ENCODE peak calls at places on chromosomes 4 and X, in five cellular contexts. One of them, this sample, is unnamed.

GRCh38 chrX:136477026-136477425 is 10.7 kb upstream of the BRS3 start:
- DNase-seq in neural crest cell: no peak
- DNase-seq in adrenal gland: no peak
- DNase-seq in body of pancreas: no peak
- DNase-seq in BJ: no peak
- DNase-seq in this sample: peak; percentile 20

GRCh38 chr4:26185436-26185835 is 135.4 kb upstream of the RBPJ start:
- DNase-seq in neural crest cell: no peak
- DNase-seq in adrenal gland: no peak
- DNase-seq in body of pancreas: no peak
- DNase-seq in BJ: no peak
- DNase-seq in this sample: no peak

GRCh38 chr4:183355405-183355804 is 33.2 kb upstream of the CLDN24 start:
- DNase-seq in neural crest cell: no peak
- DNase-seq in adrenal gland: no peak
- DNase-seq in body of pancreas: no peak
- DNase-seq in BJ: no peak
- DNase-seq in this sample: peak; percentile 55

GRCh38 chr4:73447701-73448100 is 11.7 kb downstream of the AFP start:
- DNase-seq in neural crest cell: no peak
- DNase-seq in adrenal gland: no peak
- DNase-seq in body of pancreas: no peak
- DNase-seq in BJ: no peak
- DNase-seq in this sample: no peak

GRCh38 chr4:9832640-9833039 is 51.2 kb downstream of the DRD5 start:
- DNase-seq in neural crest cell: no peak
- DNase-seq in adrenal gland: peak; percentile 42
- DNase-seq in body of pancreas: no peak
- DNase-seq in BJ: no peak
- DNase-seq in this sample: no peak

GRCh38 chrX:102714994-102715393 is 2.7 kb downstream of the GPRASP2 start:
- DNase-seq in neural crest cell: no peak
- DNase-seq in adrenal gland: peak; percentile 23
- DNase-seq in body of pancreas: no peak
- DNase-seq in BJ: no peak
- DNase-seq in this sample: no peak

GRCh38 chr4:73335717-73336116 is 68.4 kb upstream of the ALB start:
- DNase-seq in neural crest cell: no peak
- DNase-seq in adrenal gland: no peak
- DNase-seq in body of pancreas: no peak
- DNase-seq in BJ: no peak
- DNase-seq in this sample: no peak

GRCh38 chr4:151955721-151956340 is 195.0 kb upstream of the GATB start:
- DNase-seq in neural crest cell: no peak
- DNase-seq in adrenal gland: no peak
- DNase-seq in body of pancreas: no peak
- DNase-seq in BJ: no peak
- DNase-seq in this sample: peak; percentile 13

GRCh38 chr4:140673729-140674128 is 82.5 kb downstream of the TBC1D9 start:
- DNase-seq in neural crest cell: no peak
- DNase-seq in adrenal gland: no peak
- DNase-seq in body of pancreas: no peak
- DNase-seq in BJ: peak; percentile 45
- DNase-seq in this sample: no peak

GRCh38 chrX:26918633-26919032 is 544.5 kb downstream of the PPP4R3C start:
- DNase-seq in neural crest cell: no peak
- DNase-seq in adrenal gland: no peak
- DNase-seq in body of pancreas: no peak
- DNase-seq in BJ: no peak
- DNase-seq in this sample: peak; percentile 33

GRCh38 chr4:67684839-67685531 is 16.0 kb downstream of the UBA6 start:
- DNase-seq in neural crest cell: no peak
- DNase-seq in adrenal gland: no peak
- DNase-seq in body of pancreas: no peak
- DNase-seq in BJ: peak; percentile 16
- DNase-seq in this sample: no peak

GRCh38 chrX:72436010-72436409 is 130.3 kb upstream of the CITED1 start:
- DNase-seq in neural crest cell: no peak
- DNase-seq in adrenal gland: no peak
- DNase-seq in body of pancreas: no peak
- DNase-seq in BJ: no peak
- DNase-seq in this sample: no peak

GRCh38 chr4:124712417-124713212 is at the start of gene ANKRD50:
- DNase-seq in neural crest cell: peak; percentile 85
- DNase-seq in adrenal gland: peak; percentile 92
- DNase-seq in body of pancreas: peak; percentile 87
- DNase-seq in BJ: peak; percentile 62
- DNase-seq in this sample: peak; percentile 93

GRCh38 chrX:22800360-22800759 is 199.4 kb upstream of the DDX53 start:
- DNase-seq in neural crest cell: no peak
- DNase-seq in adrenal gland: peak; percentile 30
- DNase-seq in body of pancreas: no peak
- DNase-seq in BJ: peak; percentile 62
- DNase-seq in this sample: peak; percentile 79

GRCh38 chr4:143302526-143302925 is 34.1 kb upstream of the GAB1 start:
- DNase-seq in neural crest cell: no peak
- DNase-seq in adrenal gland: no peak
- DNase-seq in body of pancreas: no peak
- DNase-seq in BJ: no peak
- DNase-seq in this sample: no peak

GRCh38 chr4:74407891-74408290 is 37.0 kb upstream of the AREG start:
- DNase-seq in neural crest cell: no peak
- DNase-seq in adrenal gland: no peak
- DNase-seq in body of pancreas: no peak
- DNase-seq in BJ: no peak
- DNase-seq in this sample: no peak

GRCh38 chr4:48635310-48635709 is 144.8 kb downstream of the FRYL start:
- DNase-seq in neural crest cell: no peak
- DNase-seq in adrenal gland: no peak
- DNase-seq in body of pancreas: no peak
- DNase-seq in BJ: no peak
- DNase-seq in this sample: peak; percentile 4

GRCh38 chr4:91064157-91064853 is 937.1 kb downstream of the CCSER1 start:
- DNase-seq in neural crest cell: peak; percentile 8
- DNase-seq in adrenal gland: peak; percentile 49
- DNase-seq in body of pancreas: peak; percentile 22
- DNase-seq in BJ: no peak
- DNase-seq in this sample: peak; percentile 5

GRCh38 chr4:118346495-118346894 is 6.3 kb downstream of the PRSS12 start:
- DNase-seq in neural crest cell: no peak
- DNase-seq in adrenal gland: no peak
- DNase-seq in body of pancreas: no peak
- DNase-seq in BJ: no peak
- DNase-seq in this sample: no peak
- TF ChIP-seq CTCF in neural crest cell: no peak
- TF ChIP-seq CTCF in adrenal gland: no peak
- TF ChIP-seq CTCF in body of pancreas: no peak
- TF ChIP-seq CTCF in BJ: no peak
- TF ChIP-seq CTCF in this sample: no peak

GRCh38 chrX:119521246-119521645 is 44.0 kb downstream of the STEEP1 start:
- DNase-seq in neural crest cell: no peak
- DNase-seq in adrenal gland: no peak
- DNase-seq in body of pancreas: no peak
- DNase-seq in BJ: no peak
- DNase-seq in this sample: no peak
- TF ChIP-seq CTCF in neural crest cell: no peak
- TF ChIP-seq CTCF in adrenal gland: no peak
- TF ChIP-seq CTCF in body of pancreas: no peak
- TF ChIP-seq CTCF in BJ: no peak
- TF ChIP-seq CTCF in this sample: no peak

DNA sequence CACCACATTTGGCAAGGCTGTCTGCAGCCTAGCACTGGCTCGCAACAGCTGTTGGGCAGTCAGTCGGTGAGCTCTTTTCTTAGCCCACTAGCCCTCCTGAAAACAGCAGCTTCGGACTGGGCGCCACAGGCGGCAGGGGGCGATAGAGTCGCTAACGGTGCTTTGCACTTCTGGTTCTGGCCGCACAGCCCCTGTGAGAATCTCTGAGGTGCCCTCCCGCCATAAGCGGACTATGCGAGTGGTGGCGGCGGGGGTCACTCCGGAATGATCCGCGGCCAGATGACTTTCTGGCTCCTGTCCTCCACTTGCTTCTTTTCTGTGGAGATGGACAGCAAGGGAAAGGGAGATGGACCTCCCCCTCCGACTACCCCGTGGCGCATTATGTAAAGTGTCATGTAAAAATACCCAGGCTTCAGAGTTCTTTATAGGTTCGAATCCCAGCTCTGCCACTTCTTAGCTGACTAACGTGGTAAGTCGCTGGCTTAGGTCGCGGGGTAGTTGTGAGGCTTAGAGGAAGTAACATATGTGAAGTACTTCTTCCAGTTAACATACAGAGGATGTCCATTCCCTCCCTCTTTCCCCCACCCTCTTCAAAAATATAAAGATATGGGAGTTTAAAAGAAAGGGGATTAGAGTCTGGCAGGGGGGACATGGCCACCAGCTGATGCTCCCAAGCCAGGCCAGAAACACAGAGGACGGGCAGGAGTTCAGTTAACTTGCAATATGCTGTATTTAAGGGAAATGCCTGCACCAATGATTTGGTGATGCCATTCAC is 11.0 kb downstream of the ARHGAP36 start:
- DNase-seq in neural crest cell: peak; percentile 77
- DNase-seq in adrenal gland: no peak
- DNase-seq in body of pancreas: peak; percentile 37
- DNase-seq in BJ: no peak
- DNase-seq in this sample: peak; percentile 13
- TF ChIP-seq CTCF in neural crest cell: peak; percentile 81
- TF ChIP-seq CTCF in adrenal gland: no peak
- TF ChIP-seq CTCF in body of pancreas: peak; percentile 24
- TF ChIP-seq CTCF in BJ: peak; percentile 26
- TF ChIP-seq CTCF in this sample: peak; percentile 13

DNA sequence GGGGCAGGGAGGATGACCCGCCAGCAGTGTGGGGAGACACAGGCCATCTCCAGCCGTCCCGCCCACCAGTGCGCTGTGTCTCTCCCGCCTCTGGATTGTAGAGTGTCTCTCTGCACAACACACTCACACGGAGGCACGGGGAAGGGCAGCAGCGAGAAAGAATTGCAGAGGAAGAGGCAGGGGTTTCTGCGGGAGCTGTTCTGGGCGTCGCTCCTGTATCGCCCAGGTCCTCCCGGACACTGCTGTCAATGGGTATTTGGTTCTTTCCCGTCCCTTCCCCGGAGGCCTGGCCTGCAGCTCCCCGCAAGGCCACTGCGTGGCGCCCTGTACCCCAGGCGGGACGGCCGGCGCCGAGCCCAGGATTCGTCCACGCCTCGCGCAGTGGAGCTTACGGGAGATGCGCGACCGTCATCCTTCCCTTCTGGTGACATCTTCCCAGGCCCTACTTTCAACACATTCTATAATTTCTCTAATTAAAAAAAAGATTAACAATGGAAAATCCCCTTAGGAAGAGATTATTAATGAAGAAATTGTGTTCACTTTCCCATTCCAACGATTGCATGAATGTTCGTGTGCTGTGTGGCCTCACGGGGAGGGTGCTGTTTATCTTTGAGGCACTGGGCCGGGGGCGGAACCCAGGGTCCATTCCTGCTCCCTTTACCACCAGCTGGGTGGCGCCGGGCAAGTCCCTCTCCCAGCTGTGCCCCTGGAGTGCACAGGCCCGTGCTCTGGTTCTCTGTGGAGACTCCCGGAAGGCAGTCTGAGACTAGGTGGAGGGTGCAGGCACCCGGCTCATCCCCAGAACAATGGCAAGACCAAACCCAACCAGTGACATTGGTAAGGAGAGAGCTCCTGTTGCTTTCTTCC is 95.7 kb downstream of the CPZ start:
- DNase-seq in neural crest cell: peak; percentile 80
- DNase-seq in adrenal gland: no peak
- DNase-seq in body of pancreas: no peak
- DNase-seq in BJ: no peak
- DNase-seq in this sample: peak; percentile 5
- TF ChIP-seq CTCF in neural crest cell: peak; percentile 89
- TF ChIP-seq CTCF in adrenal gland: no peak
- TF ChIP-seq CTCF in body of pancreas: peak; percentile 26
- TF ChIP-seq CTCF in BJ: peak; percentile 71
- TF ChIP-seq CTCF in this sample: peak; percentile 9

GRCh38 chrX:66200855-66201795 is 37.1 kb downstream of the HEPH start:
- DNase-seq in neural crest cell: no peak
- DNase-seq in adrenal gland: no peak
- DNase-seq in body of pancreas: no peak
- DNase-seq in BJ: no peak
- DNase-seq in this sample: peak; percentile 18
- TF ChIP-seq CTCF in neural crest cell: peak; percentile 46
- TF ChIP-seq CTCF in adrenal gland: peak; percentile 43
- TF ChIP-seq CTCF in body of pancreas: no peak
- TF ChIP-seq CTCF in BJ: peak; percentile 32
- TF ChIP-seq CTCF in this sample: peak; percentile 34

GRCh38 chr4:182320580-182320979 is 77.4 kb downstream of the TENM3 start:
- DNase-seq in neural crest cell: no peak
- DNase-seq in adrenal gland: no peak
- DNase-seq in body of pancreas: no peak
- DNase-seq in BJ: no peak
- DNase-seq in this sample: no peak
- TF ChIP-seq CTCF in neural crest cell: no peak
- TF ChIP-seq CTCF in adrenal gland: no peak
- TF ChIP-seq CTCF in body of pancreas: no peak
- TF ChIP-seq CTCF in BJ: no peak
- TF ChIP-seq CTCF in this sample: no peak

GRCh38 chr4:185671496-185671895 is 136.2 kb upstream of the PDLIM3 start:
- DNase-seq in neural crest cell: no peak
- DNase-seq in adrenal gland: no peak
- DNase-seq in body of pancreas: no peak
- DNase-seq in BJ: no peak
- DNase-seq in this sample: no peak
- TF ChIP-seq CTCF in neural crest cell: no peak
- TF ChIP-seq CTCF in adrenal gland: no peak
- TF ChIP-seq CTCF in body of pancreas: no peak
- TF ChIP-seq CTCF in BJ: no peak
- TF ChIP-seq CTCF in this sample: no peak

GRCh38 chr4:15963001-15963451 is at the start of gene FGFBP2:
- DNase-seq in neural crest cell: peak; percentile 31
- DNase-seq in adrenal gland: no peak
- DNase-seq in body of pancreas: no peak
- DNase-seq in BJ: no peak
- DNase-seq in this sample: peak; percentile 44
- TF ChIP-seq CTCF in neural crest cell: peak; percentile 41
- TF ChIP-seq CTCF in adrenal gland: peak; percentile 44
- TF ChIP-seq CTCF in body of pancreas: no peak
- TF ChIP-seq CTCF in BJ: peak; percentile 58
- TF ChIP-seq CTCF in this sample: peak; percentile 18

DNA sequence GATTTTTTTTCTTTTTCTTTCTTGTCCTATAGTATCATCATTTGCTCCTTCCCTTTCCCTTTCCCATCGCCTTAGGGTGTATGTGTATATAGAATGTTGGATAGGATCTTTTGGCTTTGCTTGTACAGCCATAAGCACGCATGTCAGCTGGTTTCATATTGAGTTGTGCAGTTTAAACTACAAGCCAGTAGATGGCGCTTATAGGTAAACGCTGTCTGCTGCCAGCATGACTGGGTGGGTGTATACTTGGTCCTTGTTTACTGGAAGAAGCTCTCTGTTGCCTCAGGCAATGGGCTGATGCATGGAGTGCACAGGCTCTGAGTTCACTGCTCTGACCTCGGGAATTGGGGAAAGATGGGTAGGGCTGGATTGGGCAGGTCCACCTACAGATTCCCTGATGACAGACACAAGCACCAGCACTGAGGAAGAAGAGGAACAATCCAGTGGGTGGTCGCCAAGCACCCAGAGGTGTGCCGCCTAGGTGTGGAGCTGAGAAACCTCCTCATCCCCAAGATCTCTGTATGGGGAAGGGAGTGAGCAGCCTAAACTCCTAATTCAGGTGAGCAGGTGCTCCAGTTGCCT is 831.5 kb downstream of the STIM2 start:
- DNase-seq in neural crest cell: no peak
- DNase-seq in adrenal gland: no peak
- DNase-seq in body of pancreas: peak; percentile 11
- DNase-seq in BJ: no peak
- DNase-seq in this sample: peak; percentile 57
- TF ChIP-seq CTCF in neural crest cell: peak; percentile 57
- TF ChIP-seq CTCF in adrenal gland: peak; percentile 35
- TF ChIP-seq CTCF in body of pancreas: peak; percentile 28
- TF ChIP-seq CTCF in BJ: peak; percentile 57
- TF ChIP-seq CTCF in this sample: peak; percentile 60